ENCODE peak calls at places on chromosome 21, in four cellular contexts. D is GM23248, X is OCI-LY7, M is neural progenitor cell. G is an unnamed sample.

GRCh38 chr21:43608225-43608624 is 51.1 kb downstream of the HSF2BP start:
- DNase-seq in D (peak; percentile 63), X (no peak), M (no peak), G (no peak)

GRCh38 chr21:26142363-26142762 is 28.2 kb downstream of the APP start:
- DNase-seq in X (no peak), M (no peak), D (no peak), G (no peak)

GRCh38 chr21:38853421-38853919 is 47.7 kb downstream of the ETS2 start:
- DNase-seq in X (peak; percentile 71), M (no peak), D (peak; percentile 91), G (peak; percentile 81)

GRCh38 chr21:26801524-26801923 is 43.7 kb downstream of the ADAMTS1 start:
- DNase-seq in X (no peak), M (no peak), D (peak; percentile 70), G (no peak)

GRCh38 chr21:43271452-43272020 is 102.7 kb downstream of the CRYAA start:
- DNase-seq in D (no peak), M (no peak), X (no peak), G (peak; percentile 53)

GRCh38 chr21:31293986-31294385 is 50.1 kb downstream of the TIAM1 start:
- DNase-seq in X (no peak), M (no peak), D (peak; percentile 92), G (peak; percentile 92)

GRCh38 chr21:44749116-44749758 is 37.9 kb upstream of the TSPEAR start:
- DNase-seq in M (no peak), D (no peak), X (no peak), G (peak; percentile 79)

GRCh38 chr21:31132574-31133242 is 94.4 kb upstream of the KRTAP19-8 start:
- DNase-seq in D (peak; percentile 47), M (no peak), X (no peak), G (no peak)

GRCh38 chr21:29499734-29500343 is 201.1 kb downstream of the BACH1 start:
- DNase-seq in M (peak; percentile 29), X (no peak), D (peak; percentile 55), G (no peak)

GRCh38 chr21:15060776-15061175 is 4.0 kb downstream of the NRIP1 start:
- DNase-seq in M (no peak), D (peak; percentile 48), X (no peak), G (no peak)

GRCh38 chr21:31908106-31909031 is 35.5 kb downstream of the HUNK start:
- DNase-seq in D (peak; percentile 73), M (peak; percentile 24), X (no peak), G (no peak)

GRCh38 chr21:20662523-20662922 is 335.7 kb upstream of the NCAM2 start:
- DNase-seq in X (no peak), M (peak; percentile 39), D (no peak), G (no peak)

GRCh38 chr21:43345046-43345745 is 81.7 kb downstream of the SIK1 start:
- DNase-seq in X (no peak), M (no peak), D (no peak), G (no peak)

GRCh38 chr21:32189688-32190483 is 89.0 kb downstream of the MIS18A start:
- DNase-seq in D (no peak), X (no peak), M (no peak), G (no peak)

GRCh38 chr21:45178072-45178608 is 103.8 kb downstream of the ADARB1 start:
- DNase-seq in M (no peak), X (no peak), D (no peak), G (peak; percentile 45)

GRCh38 chr21:45138199-45139002 is 64.0 kb downstream of the ADARB1 start:
- DNase-seq in X (peak; percentile 80), D (peak; percentile 74), M (peak; percentile 87), G (peak; percentile 77)

GRCh38 chr21:40255665-40256064 is 388.4 kb downstream of the PCP4 start:
- DNase-seq in X (no peak), M (no peak), D (no peak), G (no peak)

GRCh38 chr21:39094087-39094785 is 89.0 kb downstream of the PSMG1 start:
- DNase-seq in D (no peak), M (no peak), X (no peak), G (no peak)

GRCh38 chr21:38716942-38717341 is 88.8 kb upstream of the ETS2 start:
- DNase-seq in M (no peak), X (no peak), D (peak; percentile 59), G (peak; percentile 82)

GRCh38 chr21:46188226-46189212 is 4.3 kb upstream of the SPATC1L start:
- DNase-seq in X (no peak), D (peak; percentile 85), M (no peak), G (no peak)

GRCh38 chr21:43332872-43333300 is 94.0 kb downstream of the SIK1 start:
- DNase-seq in M (peak; percentile 31), D (no peak), X (no peak), G (no peak)

GRCh38 chr21:27818847-27819246 is 852.0 kb upstream of the ADAMTS5 start:
- DNase-seq in D (peak; percentile 46), M (no peak), X (no peak), G (no peak)

GRCh38 chr21:27817902-27818623 is 851.2 kb upstream of the ADAMTS5 start:
- DNase-seq in D (no peak), M (no peak), X (no peak), G (no peak)

GRCh38 chr21:27820342-27820741 is 853.5 kb upstream of the ADAMTS5 start:
- DNase-seq in M (no peak), D (no peak), X (no peak), G (no peak)

GRCh38 chr21:27817061-27817460 is 850.2 kb upstream of the ADAMTS5 start:
- DNase-seq in D (no peak), M (no peak), X (no peak), G (no peak)

DNA sequence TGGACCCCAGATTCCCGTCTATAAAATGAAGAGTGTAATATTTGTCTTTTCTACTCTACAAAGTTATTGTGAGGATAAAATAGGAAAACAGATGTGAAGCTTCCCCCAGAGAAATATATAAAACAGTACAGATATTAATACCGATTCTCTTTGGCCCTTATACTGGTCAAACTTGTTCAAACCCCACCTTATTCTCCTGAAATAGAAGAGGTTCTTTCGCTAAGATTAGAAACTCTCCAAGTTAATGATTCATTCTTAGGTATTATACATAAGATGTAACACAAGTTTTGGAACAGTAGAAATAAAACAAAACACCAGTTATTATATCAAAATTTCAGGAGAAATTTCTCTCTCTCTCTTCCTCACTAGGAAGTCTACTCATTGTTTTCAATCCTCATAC is 852.4 kb upstream of the ADAMTS5 start:
- DNase-seq in X (no peak), M (no peak), D (no peak), G (no peak)
- H2AFZ ChIP-seq in X (no peak overlapping the region), M (no peak overlapping the region), D (no peak overlapping the region), G (no peak overlapping the region)

GRCh38 chr21:34042735-34043134 is 30.6 kb upstream of the MRPS6 start:
- DNase-seq in X (no peak), M (no peak), D (no peak), G (no peak)

GRCh38 chr21:34043333-34043732 is 30.0 kb upstream of the MRPS6 start:
- DNase-seq in X (no peak), D (no peak), M (no peak), G (no peak)

GRCh38 chr21:34052171-34052570 is 21.2 kb upstream of the MRPS6 start:
- DNase-seq in D (no peak), X (no peak), M (no peak), G (peak; percentile 15)

GRCh38 chr21:34047835-34048234 is 25.5 kb upstream of the MRPS6 start:
- DNase-seq in X (no peak), M (no peak), D (no peak), G (no peak)

DNA sequence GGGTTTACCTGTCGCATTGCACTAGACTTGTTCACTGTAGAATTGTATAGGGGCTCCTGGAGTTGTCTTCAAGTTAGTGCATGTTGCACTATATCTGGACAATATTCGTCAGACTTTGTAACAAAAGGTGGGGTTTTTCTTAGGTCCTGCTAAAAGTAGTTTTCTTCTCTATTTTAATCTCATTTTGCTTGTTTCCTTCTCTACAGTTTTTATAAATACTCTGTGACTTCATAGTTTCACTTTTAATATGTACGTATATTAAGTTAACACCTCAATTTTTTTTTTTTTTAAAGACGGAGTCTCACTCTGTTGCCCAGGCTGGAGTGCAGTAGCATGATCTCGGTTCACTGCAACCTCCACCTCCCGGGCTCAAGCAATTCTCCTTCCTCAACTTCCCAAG is 26.5 kb upstream of the MRPS6 start:
- DNase-seq in M (no peak), D (no peak), X (no peak), G (no peak)
- H3K4me3 ChIP-seq in M (no peak overlapping the region), D (no peak overlapping the region), X (no peak overlapping the region), G (no peak overlapping the region)

DNA sequence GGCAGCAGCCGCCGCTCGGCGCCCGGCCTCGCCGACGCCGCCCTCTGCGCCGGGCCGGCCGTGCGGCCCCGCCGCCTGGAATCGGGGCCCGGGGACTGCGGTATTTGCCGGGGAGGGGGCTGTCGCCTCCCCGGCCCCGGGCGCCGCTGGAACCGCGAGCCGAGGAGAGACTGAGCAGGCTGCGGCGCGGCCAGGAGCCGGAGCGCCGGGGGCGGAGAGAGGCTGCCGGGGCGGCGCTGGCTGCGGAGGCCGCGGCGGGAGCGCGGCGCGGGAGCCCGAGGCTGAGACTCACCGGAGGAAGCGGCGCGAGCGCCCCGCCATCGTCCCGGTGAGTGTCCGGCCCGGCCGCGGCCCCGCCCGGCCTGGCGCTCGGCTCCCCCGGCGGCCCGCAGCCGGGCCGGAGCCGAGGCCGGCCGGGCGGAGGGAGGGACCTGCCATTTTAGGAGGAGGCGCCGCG is 756 bp downstream of the DYRK1A start:
- DNase-seq in X (peak; percentile 55), D (peak; percentile 71), M (peak; percentile 30), G (no peak)
- H2AFZ ChIP-seq in X (no peak overlapping the region), D (no peak overlapping the region), M (no peak overlapping the region), G (no peak overlapping the region)

GRCh38 chr21:16116067-16116466 is 386.3 kb downstream of the USP25 start:
- DNase-seq in M (no peak), X (no peak), D (peak; percentile 10), G (no peak)

GRCh38 chr21:16115461-16115860 is 385.7 kb downstream of the USP25 start:
- DNase-seq in M (no peak), D (no peak), X (no peak), G (peak; percentile 36)

GRCh38 chr21:16116798-16117197 is 387.0 kb downstream of the USP25 start:
- DNase-seq in M (no peak), D (peak; percentile 65), X (no peak), G (no peak)

GRCh38 chr21:16117331-16117730 is 387.5 kb downstream of the USP25 start:
- DNase-seq in M (no peak), D (peak; percentile 56), X (no peak), G (no peak)

DNA sequence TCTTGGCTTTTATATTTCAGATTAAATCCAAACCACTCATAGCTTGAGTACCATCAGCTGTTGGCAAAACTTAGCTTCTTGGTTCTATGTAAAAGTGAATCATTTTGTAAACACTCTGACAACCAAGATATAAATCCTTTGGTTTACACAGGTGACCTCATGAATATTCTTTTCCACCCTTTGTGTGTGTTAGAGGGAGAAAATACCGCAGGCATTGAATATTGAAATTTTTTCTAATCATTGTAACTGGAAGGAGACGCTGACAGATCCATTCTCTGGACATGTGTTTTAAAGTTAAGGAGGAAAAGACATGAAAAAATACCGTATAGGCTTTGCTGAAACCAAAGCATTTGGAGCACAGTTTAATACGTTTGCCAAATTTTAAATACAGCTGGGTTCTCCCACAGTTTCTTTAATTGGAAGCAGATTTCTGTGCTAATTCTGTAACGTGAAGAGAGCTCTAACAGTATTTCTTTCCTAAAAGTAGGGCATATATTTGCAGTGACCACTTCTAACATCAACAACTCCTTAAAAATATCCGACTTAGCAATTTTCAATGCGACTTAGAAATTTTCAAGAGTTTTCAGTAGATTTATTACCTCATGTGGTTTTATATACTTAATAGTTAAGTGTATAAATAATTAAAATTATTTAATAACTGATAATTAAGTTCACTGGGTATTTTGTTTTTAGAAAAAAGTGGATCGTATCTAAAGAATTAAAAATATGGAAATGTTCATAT is 388.2 kb downstream of the USP25 start:
- DNase-seq in X (no peak), M (no peak), D (peak; percentile 89), G (peak; percentile 47)
- H3K4me3 ChIP-seq in X (no peak overlapping the region), M (no peak overlapping the region), D (peak overlapping the region; percentile 62), G (peak overlapping the region; percentile 53)